ENCODE peak calls at places on chromosomes 6 and 20, in eight cellular contexts. R is stimulated activated CD8-positive, alpha-beta memory T cell treated with anti-CD3 and anti-CD28 coated beads, Interleukin-15, amount 100 ng/mL, for 4 hours; D is HT1080; I is MV-4-11; B is T-helper 2 cell; H is stomach; L is SW480; W is lung. O is an unnamed sample.

GRCh38 chr6:19757036-19757435 is 80.1 kb upstream of the ID4 start:
- DNase-seq in D (peak), L (no peak), I (no peak), R (no peak), B (no peak), W (no peak), H (no peak), O (no peak)

GRCh38 chr20:57231951-57232428 is 34.5 kb downstream of the BMP7 start:
- DNase-seq in I (no peak), D (no peak), B (no peak), H (no peak), R (no peak), W (no peak), L (no peak), O (no peak)

GRCh38 chr20:48930878-48931277 is 9.4 kb downstream of the ARFGEF2 start:
- DNase-seq in D (no peak), I (no peak), W (no peak), L (no peak), H (no peak), R (no peak), B (no peak), O (no peak)

GRCh38 chr6:127464881-127465459 is 5.8 kb upstream of the KIAA0408 start:
- DNase-seq in I (peak), R (peak), D (peak), L (peak), W (peak), H (peak), B (peak), O (peak)

GRCh38 chr20:11676618-11677289 is 240.9 kb upstream of the BTBD3 start:
- DNase-seq in W (peak), R (no peak), D (peak), B (peak), I (peak), L (peak), H (no peak), O (peak)

GRCh38 chr6:167331565-167331964 is 6.7 kb downstream of the TTLL2 start:
- DNase-seq in W (peak), D (no peak), R (no peak), I (no peak), L (no peak), H (peak), B (no peak), O (no peak)

GRCh38 chr6:30880563-30881252 is 3.6 kb upstream of the DDR1 start:
- DNase-seq in B (no peak), D (no peak), L (no peak), I (no peak), R (no peak), H (no peak), W (no peak), O (no peak)

GRCh38 chr20:829531-829930 is 4.0 kb upstream of the FAM110A start:
- DNase-seq in W (no peak), I (peak), L (no peak), B (no peak), H (no peak), D (no peak), R (no peak), O (no peak)

GRCh38 chr6:169158750-169159149 is 94.9 kb downstream of the THBS2 start:
- DNase-seq in W (peak), L (no peak), B (no peak), R (no peak), I (no peak), H (no peak), D (no peak), O (no peak)

GRCh38 chr6:110456694-110457093 is 19.7 kb downstream of the SLC22A16 start:
- DNase-seq in H (no peak), I (no peak), R (no peak), B (no peak), W (no peak), D (no peak), L (no peak), O (no peak)

GRCh38 chr6:103870970-103871369 is 988.7 kb downstream of the HACE1 start:
- DNase-seq in R (no peak), I (no peak), W (no peak), H (no peak), B (no peak), L (no peak), D (no peak), O (no peak)

GRCh38 chr20:23374441-23374840 is 12.5 kb downstream of the GZF1 start:
- DNase-seq in B (no peak), W (no peak), I (no peak), D (no peak), H (no peak), R (no peak), L (no peak), O (no peak)

GRCh38 chr6:5384276-5384675 is 123.0 kb downstream of the FARS2 start:
- DNase-seq in W (no peak), I (no peak), H (no peak), D (no peak), B (no peak), R (no peak), L (no peak), O (no peak)

GRCh38 chr20:10674684-10675455 is 1.1 kb upstream of the JAG1 start:
- DNase-seq in I (peak), H (peak), D (peak), L (peak), R (no peak), B (peak), W (peak), O (peak)

GRCh38 chr6:158416841-158417759 is 104.8 kb downstream of the TULP4 start:
- DNase-seq in L (no peak), W (no peak), D (peak), H (no peak), R (no peak), I (no peak), B (no peak), O (no peak)

GRCh38 chr20:36314734-36315544 is 8.8 kb downstream of the DLGAP4 start:
- DNase-seq in R (no peak), D (no peak), I (no peak), W (no peak), H (no peak), B (peak), L (peak), O (no peak)

GRCh38 chr20:50130346-50130703 is 17.4 kb upstream of the UBE2V1 start:
- DNase-seq in W (no peak), R (no peak), D (no peak), L (no peak), B (no peak), H (no peak), I (no peak), O (no peak)

GRCh38 chr6:95364016-95364604 is 213.2 kb upstream of the MANEA start:
- DNase-seq in B (peak), L (peak), R (no peak), H (no peak), I (peak), D (no peak), W (no peak), O (peak)

GRCh38 chr6:44665683-44666082 is 278.2 kb downstream of the CDC5L start:
- DNase-seq in L (no peak), I (no peak), R (no peak), H (peak), D (no peak), B (no peak), W (no peak), O (no peak)

GRCh38 chr6:44052419-44053011 is 74.7 kb downstream of the MRPL14 start:
- DNase-seq in B (no peak), D (peak), L (no peak), R (no peak), I (no peak), W (no peak), H (no peak), O (no peak)

GRCh38 chr6:155770856-155771255 is 315.2 kb upstream of the NOX3 start:
- DNase-seq in I (no peak), W (no peak), R (no peak), D (no peak), H (no peak), L (no peak), B (no peak), O (no peak)

GRCh38 chr6:103893082-103893481 is 966.6 kb downstream of the HACE1 start:
- DNase-seq in W (no peak), R (no peak), D (peak), I (no peak), L (no peak), H (no peak), B (no peak), O (no peak)

GRCh38 chr6:69294407-69294806 is 502.4 kb downstream of the LMBRD1 start:
- DNase-seq in R (no peak), L (no peak), I (no peak), B (no peak), W (no peak), H (no peak), D (no peak), O (no peak)

GRCh38 chr20:25019381-25020155 is 27.0 kb upstream of the APMAP start:
- DNase-seq in B (no peak), D (no peak), R (no peak), L (no peak), I (no peak), W (no peak), H (peak), O (no peak)

GRCh38 chr6:161031721-161032495 is 40.3 kb downstream of the MAP3K4 start:
- DNase-seq in L (no peak), H (no peak), R (no peak), W (no peak), D (peak), I (no peak), B (no peak), O (no peak)

GRCh38 chr6:41021832-41022231 is 17.2 kb downstream of the UNC5CL start:
- DNase-seq in L (peak), B (no peak), D (peak), H (no peak), R (no peak), W (no peak), I (peak), O (no peak)

GRCh38 chr6:21426841-21427490 is 166.6 kb upstream of the SOX4 start:
- DNase-seq in I (no peak), H (no peak), L (no peak), B (no peak), W (no peak), D (no peak), R (no peak), O (no peak)

GRCh38 chr6:156752666-156753301 is 24.4 kb upstream of the ARID1B start:
- DNase-seq in H (peak), D (no peak), W (no peak), L (peak), I (no peak), R (no peak), B (no peak), O (peak)

GRCh38 chr20:25220810-25221591 is 25.5 kb downstream of the ENTPD6 start:
- DNase-seq in L (no peak), W (no peak), B (no peak), R (no peak), I (no peak), H (peak), D (no peak), O (no peak)

GRCh38 chr6:21500314-21500713 is 93.2 kb upstream of the SOX4 start:
- DNase-seq in H (no peak), W (no peak), I (no peak), B (no peak), R (no peak), D (no peak), L (no peak), O (peak)

GRCh38 chr6:34425132-34425497 is 754 bp downstream of the RPS10 start:
- DNase-seq in I (no peak), H (no peak), L (no peak), D (no peak), R (no peak), B (peak), W (no peak), O (no peak)

GRCh38 chr20:47973519-47974233 is 188.4 kb upstream of the SULF2 start:
- DNase-seq in D (no peak), I (peak), H (no peak), B (no peak), W (no peak), R (no peak), L (peak), O (no peak)

GRCh38 chr20:43318749-43319148 is 129.0 kb upstream of the PTPRT start:
- DNase-seq in W (no peak), R (no peak), H (no peak), D (no peak), I (no peak), B (no peak), L (no peak), O (no peak)

GRCh38 chr20:5127204-5127858 is 523 bp downstream of the CDS2 start:
- DNase-seq in H (peak), I (no peak), D (peak), W (peak), L (peak), R (peak), B (peak), O (peak)